ENCODE peak calls at places on chromosomes 3 and 15, in five cellular contexts. One of them, this sample, is unnamed.

GRCh38 chr3:13564751-13565560 is 16.0 kb downstream of the FBLN2 start:
- DNase-seq in SW480: peak; percentile 33
- DNase-seq in cardiac fibroblast: no peak
- DNase-seq in Right ventricle myocardium superior: peak; percentile 76
- DNase-seq in CD8-positive, alpha-beta T cell: no peak
- DNase-seq in this sample: no peak

GRCh38 chr3:172321035-172321434 is 127.2 kb downstream of the GHSR start:
- DNase-seq in Right ventricle myocardium superior: no peak
- DNase-seq in CD8-positive, alpha-beta T cell: no peak
- DNase-seq in SW480: peak; percentile 44
- DNase-seq in cardiac fibroblast: peak; percentile 91
- DNase-seq in this sample: no peak

GRCh38 chr3:42226470-42227425 is 39.2 kb downstream of the CCK start:
- DNase-seq in CD8-positive, alpha-beta T cell: no peak
- DNase-seq in SW480: no peak
- DNase-seq in Right ventricle myocardium superior: no peak
- DNase-seq in cardiac fibroblast: peak; percentile 29
- DNase-seq in this sample: no peak

GRCh38 chr15:65305144-65305758 is 774 bp downstream of the RNU5B-1 start:
- DNase-seq in CD8-positive, alpha-beta T cell: no peak
- DNase-seq in cardiac fibroblast: no peak
- DNase-seq in Right ventricle myocardium superior: no peak
- DNase-seq in SW480: no peak
- DNase-seq in this sample: peak; percentile 73

GRCh38 chr3:98986073-98986472 is 84.6 kb upstream of the DCBLD2 start:
- DNase-seq in cardiac fibroblast: peak; percentile 93
- DNase-seq in Right ventricle myocardium superior: no peak
- DNase-seq in CD8-positive, alpha-beta T cell: no peak
- DNase-seq in SW480: peak; percentile 48
- DNase-seq in this sample: no peak

GRCh38 chr15:45048784-45049631 is 26.0 kb downstream of the SORD start:
- DNase-seq in cardiac fibroblast: no peak
- DNase-seq in Right ventricle myocardium superior: no peak
- DNase-seq in SW480: no peak
- DNase-seq in CD8-positive, alpha-beta T cell: no peak
- DNase-seq in this sample: no peak

GRCh38 chr15:74776851-74777768 is 4.8 kb upstream of the CSK start:
- DNase-seq in CD8-positive, alpha-beta T cell: no peak
- DNase-seq in Right ventricle myocardium superior: peak; percentile 51
- DNase-seq in SW480: no peak
- DNase-seq in cardiac fibroblast: peak; percentile 28
- DNase-seq in this sample: peak; percentile 89

GRCh38 chr3:136750922-136751258 is 1.3 kb downstream of the STAG1 start:
- DNase-seq in cardiac fibroblast: peak; percentile 84
- DNase-seq in CD8-positive, alpha-beta T cell: no peak
- DNase-seq in Right ventricle myocardium superior: no peak
- DNase-seq in SW480: no peak
- DNase-seq in this sample: no peak

GRCh38 chr3:123660276-123660675 is 75.4 kb upstream of the HACD2 start:
- DNase-seq in CD8-positive, alpha-beta T cell: no peak
- DNase-seq in cardiac fibroblast: no peak
- DNase-seq in Right ventricle myocardium superior: no peak
- DNase-seq in SW480: no peak
- DNase-seq in this sample: no peak

GRCh38 chr15:42919308-42919707 is 1.3 kb downstream of the TTBK2 start:
- DNase-seq in CD8-positive, alpha-beta T cell: no peak
- DNase-seq in cardiac fibroblast: peak; percentile 12
- DNase-seq in SW480: no peak
- DNase-seq in Right ventricle myocardium superior: no peak
- DNase-seq in this sample: no peak

GRCh38 chr3:13286873-13287272 is 133.2 kb downstream of the NUP210 start:
- DNase-seq in cardiac fibroblast: no peak
- DNase-seq in CD8-positive, alpha-beta T cell: no peak
- DNase-seq in SW480: no peak
- DNase-seq in Right ventricle myocardium superior: no peak
- DNase-seq in this sample: no peak

GRCh38 chr3:83928391-83928790 is 1030.4 kb upstream of the CADM2 start:
- DNase-seq in CD8-positive, alpha-beta T cell: no peak
- DNase-seq in Right ventricle myocardium superior: no peak
- DNase-seq in SW480: peak; percentile 7
- DNase-seq in cardiac fibroblast: peak; percentile 9
- DNase-seq in this sample: no peak

GRCh38 chr15:64747578-64747977 is 27.8 kb downstream of the RBPMS2 start:
- DNase-seq in SW480: no peak
- DNase-seq in cardiac fibroblast: no peak
- DNase-seq in CD8-positive, alpha-beta T cell: no peak
- DNase-seq in Right ventricle myocardium superior: peak; percentile 37
- DNase-seq in this sample: no peak

GRCh38 chr3:157542711-157543485 is 39.7 kb upstream of the VEPH1 start:
- DNase-seq in cardiac fibroblast: peak; percentile 78
- DNase-seq in Right ventricle myocardium superior: peak; percentile 89
- DNase-seq in CD8-positive, alpha-beta T cell: no peak
- DNase-seq in SW480: peak; percentile 85
- DNase-seq in this sample: no peak

GRCh38 chr3:39349080-39349479 is 19.6 kb downstream of the CCR8 start:
- DNase-seq in CD8-positive, alpha-beta T cell: no peak
- DNase-seq in SW480: no peak
- DNase-seq in Right ventricle myocardium superior: no peak
- DNase-seq in cardiac fibroblast: no peak
- DNase-seq in this sample: no peak

GRCh38 chr15:101091080-101092017 is 160.5 kb downstream of the CHSY1 start:
- DNase-seq in CD8-positive, alpha-beta T cell: no peak
- DNase-seq in SW480: no peak
- DNase-seq in Right ventricle myocardium superior: peak; percentile 72
- DNase-seq in cardiac fibroblast: peak; percentile 89
- DNase-seq in this sample: peak; percentile 56

This sample was measured in natural killer cell treated with Interleukin-12 subunit alpha and Interleukin-12 subunit beta and Interleukin-15 and Interleukin-18, amount 100 ng/mL, for 72 hours.